ENCODE peak calls at places on chromosomes 7 and 10, in four cellular contexts. R, P, I and K are unnamed samples.

GRCh38 chr7:30163231-30163894 is 28.6 kb downstream of the MTURN start:
- DNase-seq in R (peak; percentile 68), P (no peak), I (no peak), K (no peak)

GRCh38 chr7:39678935-39679690 is 55.7 kb downstream of the RALA start:
- DNase-seq in R (no peak), P (no peak), I (no peak), K (no peak)

GRCh38 chr10:132965411-132966057 is 23.2 kb upstream of the CFAP46 start:
- DNase-seq in R (no peak), P (peak; percentile 39), I (no peak), K (peak; percentile 9)

GRCh38 chr10:114565066-114565465 is 93.0 kb downstream of the ABLIM1 start:
- DNase-seq in R (no peak), P (no peak), I (no peak), K (no peak)

GRCh38 chr7:128030999-128031681 is at the start of gene LRRC4:
- DNase-seq in R (peak; percentile 65), P (no peak), I (no peak), K (peak; percentile 70)

GRCh38 chr10:124593431-124593985 is 131.9 kb downstream of the LHPP start:
- DNase-seq in R (no peak), P (no peak), I (no peak), K (peak; percentile 19)

GRCh38 chr7:135803143-135803542 is 54.5 kb upstream of the FAM180A start:
- DNase-seq in R (no peak), P (no peak), I (no peak), K (no peak)

GRCh38 chr7:147279516-147279915 is 1162.9 kb downstream of the CNTNAP2 start:
- DNase-seq in R (no peak), P (peak; percentile 5), I (no peak), K (no peak)

GRCh38 chr7:123580406-123581161 is 21.0 kb upstream of the ASB15 start:
- DNase-seq in R (no peak), P (peak; percentile 38), I (peak; percentile 52), K (no peak)

GRCh38 chr7:6443372-6443941 is 4.3 kb downstream of the DAGLB start:
- DNase-seq in R (peak; percentile 3), P (peak; percentile 84), I (no peak), K (no peak)

GRCh38 chr10:53135213-53135896 is 362.8 kb upstream of the MBL2 start:
- DNase-seq in R (no peak), P (no peak), I (no peak), K (no peak)

GRCh38 chr7:151251926-151252835 is 3.7 kb upstream of the SMARCD3 start:
- DNase-seq in R (peak; percentile 73), P (no peak), I (peak; percentile 77), K (peak; percentile 48)

GRCh38 chr7:157905740-157906461 is 569.1 kb downstream of the DNAJB6 start:
- DNase-seq in R (no peak), P (no peak), I (no peak), K (no peak)

GRCh38 chr10:94212876-94213595 is 149.7 kb downstream of the NOC3L start:
- DNase-seq in R (no peak), P (no peak), I (no peak), K (peak; percentile 85)

GRCh38 chr10:24513155-24513554 is 210.5 kb downstream of the ARHGAP21 start:
- DNase-seq in R (no peak), P (no peak), I (no peak), K (no peak)

GRCh38 chr10:69807122-69807521 is 5.4 kb downstream of the COL13A1 start:
- DNase-seq in R (no peak), P (no peak), I (no peak), K (no peak)

DNA sequence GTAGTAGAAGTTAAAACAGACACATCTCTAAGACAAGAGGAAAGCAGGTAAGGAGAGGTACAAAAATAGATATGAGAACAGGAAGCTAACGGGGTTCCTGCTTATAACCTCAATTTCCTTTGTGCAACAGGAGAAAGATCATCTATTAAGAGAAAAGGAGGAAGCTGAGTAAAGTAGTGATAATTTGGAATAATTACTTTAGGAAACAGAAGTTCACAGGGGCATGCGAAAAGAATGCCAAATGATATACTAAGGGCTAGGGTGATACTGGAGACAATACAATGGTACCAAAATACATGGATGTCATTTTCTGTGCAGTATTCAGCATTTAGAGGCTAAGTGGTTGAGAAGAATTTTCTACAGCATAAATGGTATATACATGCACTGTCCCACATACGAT is 108.8 kb downstream of the NRBF2 start:
- DNase-seq in R (no peak), P (no peak), I (no peak), K (no peak)
- H3K4me3 ChIP-seq in R (no peak overlapping the region), P (no peak overlapping the region), I (no peak overlapping the region), K (no peak overlapping the region)

GRCh38 chr10:131946321-131946751 is 35.4 kb downstream of the BNIP3 start:
- DNase-seq in R (no peak), P (peak; percentile 62), I (no peak), K (no peak)
- H3K4me3 ChIP-seq in R (no peak overlapping the region), P (no peak overlapping the region), I (no peak overlapping the region), K (no peak overlapping the region)

GRCh38 chr7:143385891-143386781 is 5.0 kb downstream of the ZYX start:
- DNase-seq in R (peak; percentile 51), P (no peak), I (no peak), K (no peak)
- H3K4me3 ChIP-seq in R (peak overlapping the region; percentile 93), P (no peak overlapping the region), I (no peak overlapping the region), K (no peak overlapping the region)

GRCh38 chr7:129762387-129762969 is 151.0 kb downstream of the NRF1 start:
- DNase-seq in R (no peak), P (no peak), I (no peak), K (no peak)
- H3K4me3 ChIP-seq in R (no peak overlapping the region), P (no peak overlapping the region), I (no peak overlapping the region), K (no peak overlapping the region)

GRCh38 chr7:5296627-5297226 is 14.0 kb downstream of the SLC29A4 start:
- DNase-seq in R (peak; percentile 42), P (no peak), I (no peak), K (no peak)

GRCh38 chr7:5291301-5291700 is 8.6 kb downstream of the SLC29A4 start:
- DNase-seq in R (no peak), P (no peak), I (no peak), K (no peak)

GRCh38 chr7:5296015-5296621 is 13.4 kb downstream of the SLC29A4 start:
- DNase-seq in R (peak; percentile 34), P (no peak), I (no peak), K (no peak)

GRCh38 chr7:5295039-5296014 is 12.6 kb downstream of the SLC29A4 start:
- DNase-seq in R (no peak), P (no peak), I (no peak), K (no peak)

GRCh38 chr7:5294169-5294987 is 11.6 kb downstream of the SLC29A4 start:
- DNase-seq in R (no peak), P (no peak), I (no peak), K (no peak)
- H3K4me3 ChIP-seq in R (no peak overlapping the region), P (no peak overlapping the region), I (no peak overlapping the region), K (no peak overlapping the region)

GRCh38 chr10:23481351-23481961 is 42.6 kb downstream of the OTUD1 start:
- DNase-seq in R (no peak), P (no peak), I (no peak), K (no peak)
- H3K4me3 ChIP-seq in R (no peak overlapping the region), P (no peak overlapping the region), I (no peak overlapping the region), K (no peak overlapping the region)

GRCh38 chr7:20839196-20839735 is 52.6 kb upstream of the SP8 start:
- DNase-seq in R (no peak), P (no peak), I (no peak), K (no peak)

GRCh38 chr7:20831451-20831850 is 44.8 kb upstream of the SP8 start:
- DNase-seq in R (no peak), P (no peak), I (no peak), K (no peak)

GRCh38 chr7:20834656-20835055 is 48.0 kb upstream of the SP8 start:
- DNase-seq in R (no peak), P (no peak), I (no peak), K (no peak)

GRCh38 chr7:20831976-20832375 is 45.3 kb upstream of the SP8 start:
- DNase-seq in R (no peak), P (no peak), I (no peak), K (no peak)

GRCh38 chr7:20835111-20835750 is 48.5 kb upstream of the SP8 start:
- DNase-seq in R (no peak), P (no peak), I (peak; percentile 64), K (no peak)
- H3K4me3 ChIP-seq in R (no peak overlapping the region), P (no peak overlapping the region), I (peak overlapping the region; percentile 29), K (no peak overlapping the region)

DNA sequence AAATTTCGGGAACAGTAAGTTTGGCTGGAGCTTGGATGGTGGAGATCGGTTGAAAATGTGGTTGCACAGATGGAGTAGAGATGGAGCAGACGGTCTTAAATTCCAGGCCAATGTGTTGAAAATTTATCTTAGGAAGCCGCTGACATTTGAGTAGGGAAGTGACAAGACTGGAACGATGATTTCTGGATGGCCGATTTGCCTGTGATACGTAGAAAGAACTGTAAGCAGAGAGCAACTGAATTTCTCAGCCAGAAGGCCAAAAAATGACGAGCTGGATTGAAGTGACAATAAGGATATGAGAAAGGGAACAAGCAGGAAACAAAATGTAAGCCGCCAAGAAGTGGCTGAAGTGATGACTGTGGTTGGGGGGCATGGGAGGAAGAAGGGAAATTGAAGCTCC is 690 bp upstream of the ARMC3 start:
- DNase-seq in R (no peak), P (no peak), I (no peak), K (no peak)
- H3K4me3 ChIP-seq in R (peak overlapping the region; percentile 43), P (peak overlapping the region; percentile 50), I (peak overlapping the region; percentile 36), K (no peak overlapping the region)